ENCODE peak calls at places on chromosomes 6 and 20, in ten cellular contexts. W is mucosa of descending colon, C is psoas muscle, O is pancreas, A is IMR-90, I is prostate gland, V is suprapubic skin, M is colonic mucosa, Y is neuronal stem cell, N is endodermal cell. E is an unnamed sample. For H3K4me1 and H3K9me3, the result is how much of the 10 kb centered on the place peaks cover.

GRCh38 chr20:64069614-64070243 is 6.7 kb downstream of the TCEA2 start:
- DNase-seq in Y (peak), V (no peak), W (no peak), M (no peak), C (no peak), A (no peak), O (no peak), I (no peak), N (peak), E (no peak)

GRCh38 chr6:149961728-149962425 is 1.9 kb upstream of the ULBP1 start:
- DNase-seq in M (no peak), A (no peak), O (no peak), I (no peak), W (no peak), C (no peak), N (peak), Y (no peak), V (peak), E (no peak)

GRCh38 chr6:142943746-142944125 is 1.2 kb downstream of the HIVEP2 start:
- DNase-seq in M (peak), N (peak), A (peak), V (no peak), I (peak), O (peak), C (no peak), Y (peak), W (peak), E (peak)

GRCh38 chr20:6178537-6178936 is 55.7 kb upstream of the FERMT1 start:
- DNase-seq in Y (peak), C (no peak), N (no peak), M (no peak), W (no peak), V (no peak), I (no peak), O (no peak), A (peak), E (peak)

GRCh38 chr6:75532521-75532920 is 38.9 kb upstream of the FILIP1 start:
- DNase-seq in V (no peak), Y (no peak), C (no peak), W (no peak), N (no peak), M (no peak), I (no peak), O (no peak), A (peak), E (no peak)

GRCh38 chr6:21348462-21349195 is 244.9 kb upstream of the SOX4 start:
- DNase-seq in Y (no peak), W (no peak), A (peak), V (no peak), C (peak), M (no peak), O (no peak), N (peak), I (no peak), E (no peak)

GRCh38 chr6:38110407-38111025 is 291.0 kb downstream of the ZFAND3 start:
- DNase-seq in W (no peak), C (peak), Y (no peak), I (no peak), A (no peak), O (no peak), M (no peak), N (no peak), V (no peak), E (no peak)

GRCh38 chr6:169106176-169106575 is 147.5 kb downstream of the THBS2 start:
- DNase-seq in C (no peak), V (no peak), O (no peak), A (peak), I (no peak), N (no peak), M (no peak), W (no peak), Y (no peak), E (no peak)

GRCh38 chr6:13250703-13251102 is 77.6 kb downstream of the TBC1D7 start:
- DNase-seq in M (no peak), O (no peak), W (no peak), V (no peak), Y (no peak), N (no peak), C (no peak), I (no peak), A (no peak), E (no peak)

GRCh38 chr20:57327820-57328219 is 1.8 kb upstream of the SPO11 start:
- DNase-seq in W (no peak), I (no peak), C (no peak), Y (no peak), V (no peak), O (no peak), N (peak), M (peak), A (no peak), E (no peak)

GRCh38 chr6:41451039-41451438 is 95.1 kb upstream of the FOXP4 start:
- DNase-seq in M (peak), C (no peak), N (peak), Y (no peak), V (no peak), I (no peak), W (no peak), O (no peak), A (no peak), E (no peak)

GRCh38 chr6:43846556-43846955 is 76.5 kb downstream of the VEGFA start:
- DNase-seq in V (no peak), Y (no peak), I (no peak), A (peak), O (no peak), W (no peak), M (no peak), C (no peak), N (no peak), E (no peak)

DNA sequence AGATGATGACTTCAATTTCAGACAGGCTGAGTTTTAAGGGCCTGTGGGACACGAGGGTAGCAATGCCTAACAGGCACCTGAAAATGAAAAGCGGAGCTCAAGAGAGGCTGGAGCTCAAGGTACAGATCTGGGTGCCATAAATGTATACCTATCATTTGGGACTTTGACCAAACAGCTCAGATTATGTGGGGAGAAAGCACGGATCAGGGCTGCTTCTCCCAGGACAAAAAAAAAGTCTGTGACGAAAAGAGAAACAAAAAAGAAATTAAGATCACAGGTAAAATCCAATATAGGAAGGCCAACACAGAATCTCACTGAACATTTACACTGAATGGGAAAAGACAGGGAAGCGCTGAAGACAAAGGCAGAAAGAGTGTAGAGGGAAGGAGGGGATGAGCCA is 1.9 kb downstream of the PRELID3B start:
- DNase-seq in C (no peak), Y (no peak), N (no peak), M (peak), I (no peak), O (no peak), A (no peak), V (no peak), W (no peak), E (peak)
- H3K4me1 ChIP-seq in C (under half), Y (under half), N (under half), M (under half), I (under half), O (under half), A (under half), V (under half), W (under half), E (under half)

GRCh38 chr6:15079288-15079817 is 166.5 kb upstream of the JARID2 start:
- DNase-seq in N (no peak), C (no peak), W (no peak), Y (no peak), I (no peak), M (no peak), V (no peak), A (no peak), O (no peak), E (peak)
- H3K9me3 ChIP-seq in N (under half), C (under half), W (under half), Y (under half), I (under half), M (under half), V (under half), A (under half), O (under half), E (under half)

DNA sequence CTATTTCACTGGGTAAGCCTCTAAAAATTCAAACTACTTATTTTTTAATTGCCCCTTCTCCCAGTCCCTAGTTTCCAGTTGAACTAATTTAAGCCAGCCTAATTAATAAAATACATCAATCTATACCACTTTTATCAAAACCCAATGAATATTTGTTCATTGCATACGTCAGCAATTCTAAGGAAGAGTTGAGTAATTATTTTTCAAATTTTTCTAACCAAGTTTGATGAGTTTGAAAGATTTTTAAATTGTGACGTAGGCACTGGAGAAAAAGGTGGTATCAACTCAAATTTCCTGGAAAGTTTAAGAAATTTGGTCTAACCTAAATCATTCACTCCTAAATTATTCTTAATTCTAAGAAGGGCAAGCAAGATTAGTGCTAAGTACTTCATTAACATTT is 35.7 kb downstream of the COL21A1 start:
- DNase-seq in M (no peak), W (no peak), A (no peak), O (no peak), Y (no peak), C (no peak), V (no peak), I (no peak), N (no peak), E (no peak)
- H3K4me3 ChIP-seq in M (no peak), W (no peak), A (no peak), O (no peak), Y (no peak), C (no peak), V (no peak), I (no peak), N (no peak), E (no peak)

GRCh38 chr20:49170714-49171113 is 17.4 kb downstream of the STAU1 start:
- DNase-seq in M (no peak), C (no peak), I (no peak), N (no peak), V (no peak), A (no peak), W (no peak), O (no peak), Y (no peak), E (no peak)
- H3K4me1 ChIP-seq in M (under half), C (under half), I (under half), N (under half), V (under half), A (under half), W (under half), O (under half), Y (under half), E (under half)

DNA sequence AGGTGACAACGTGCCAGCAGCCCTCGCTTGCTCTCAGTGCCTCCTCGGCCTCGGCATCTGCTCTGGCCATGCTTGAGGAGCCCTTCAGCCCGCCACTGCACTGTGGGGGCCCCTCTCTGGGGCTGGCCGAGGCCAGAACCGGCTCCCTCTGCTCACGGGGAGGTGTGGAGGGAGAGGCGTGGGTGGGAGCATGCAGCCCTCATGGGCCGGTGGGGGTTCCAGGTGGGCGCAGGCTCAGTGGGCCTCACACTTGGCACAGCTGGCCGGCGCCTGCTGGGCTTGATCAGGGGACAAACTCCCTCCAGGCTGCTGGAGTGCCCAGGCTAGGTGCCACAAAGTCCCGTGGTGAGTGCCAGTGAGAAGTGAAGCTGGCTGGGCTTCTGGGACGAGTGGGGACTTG is 566.6 kb upstream of the ID4 start:
- DNase-seq in O (no peak), A (no peak), Y (no peak), N (no peak), I (no peak), V (no peak), W (no peak), M (no peak), C (no peak), E (no peak)
- H3K9me3 ChIP-seq in O (under half), A (under half), Y (under half), N (under half), I (under half), V (under half), W (under half), M (under half), C (under half), E (under half)

GRCh38 chr6:31156647-31157046 is 955 bp downstream of the CCHCR1 start:
- DNase-seq in I (no peak), W (no peak), O (no peak), M (no peak), Y (no peak), A (no peak), V (no peak), N (no peak), C (no peak), E (no peak)
- H3K4me3 ChIP-seq in I (no peak), W (no peak), O (no peak), M (no peak), Y (no peak), A (no peak), V (no peak), N (peak), C (no peak), E (no peak)

GRCh38 chr20:4918473-4918872 is 82.8 kb downstream of the SLC23A2 start:
- DNase-seq in C (no peak), W (no peak), N (no peak), V (no peak), Y (no peak), A (no peak), M (no peak), O (no peak), I (no peak), E (no peak)
- H3K4me1 ChIP-seq in C (under half), W (under half), N (under half), V (under half), Y (under half), A (under half), M (under half), O (under half), I (under half), E (under half)